ENCODE peak calls at places on chromosomes 7 and 10, in seven cellular contexts. S is NCI-H345; Z is stimulated activated naive CD8-positive, alpha-beta T cell treated with anti-CD3 and anti-CD28 coated beads, Interleukin-15, Interleukin-2, amounts not matched to agents 100 U/mL and 50 U/mL, for 24 hours; T is activated CD4-positive, alpha-beta T cell treated with anti-CD3 and anti-CD28 coated beads, Interleukin-2, amount 50 U/mL, for 24 hours; Y is amniotic stem cell; O is dorsolateral prefrontal cortex; F is stromal cell of bone marrow. R is an unnamed sample.
A peak's percentile ranks its signal among the peaks of the same experiment; 100 is the strongest.

GRCh38 chr7:93861325-93861949 is 29.1 kb downstream of the TFPI2 start:
- DNase-seq in Y (no peak), O (no peak), F (no peak), S (no peak), T (no peak), Z (no peak), R (no peak)

GRCh38 chr7:981793-982510 is 1.0 kb upstream of the CYP2W1 start:
- DNase-seq in F (no peak), S (no peak), T (no peak), Y (no peak), O (no peak), Z (no peak), R (no peak)

GRCh38 chr10:13087986-13088618 is 11.9 kb upstream of the OPTN start:
- DNase-seq in Y (peak; percentile 52), Z (no peak), F (peak; percentile 93), T (no peak), O (no peak), S (no peak), R (peak; percentile 23)

GRCh38 chr7:137853053-137853452 is 6.3 kb upstream of the DGKI start:
- DNase-seq in T (no peak), Y (no peak), F (no peak), O (no peak), Z (no peak), S (no peak), R (no peak)

GRCh38 chr10:11149499-11149898 is 131.8 kb downstream of the CELF2 start:
- DNase-seq in F (no peak), S (no peak), T (no peak), Z (no peak), O (no peak), Y (no peak), R (no peak)

GRCh38 chr7:69996132-69996531 is 397.9 kb downstream of the AUTS2 start:
- DNase-seq in T (no peak), O (no peak), F (no peak), Y (no peak), Z (no peak), S (peak; percentile 55), R (no peak)

GRCh38 chr10:125629758-125630376 is 53.1 kb downstream of the TEX36 start:
- DNase-seq in Z (no peak), Y (no peak), S (peak; percentile 43), T (no peak), O (no peak), F (no peak), R (no peak)

GRCh38 chr10:12995425-12995861 is 6.1 kb downstream of the CCDC3 start:
- DNase-seq in F (no peak), S (no peak), Y (no peak), Z (no peak), T (no peak), O (no peak), R (no peak)

GRCh38 chr7:35374858-35375257 is 121.0 kb upstream of the TBX20 start:
- DNase-seq in S (no peak), O (no peak), Z (no peak), F (no peak), Y (no peak), T (no peak), R (no peak)

GRCh38 chr10:124703778-124704427 is 40.3 kb downstream of the FAM53B start:
- DNase-seq in T (no peak), Z (no peak), Y (no peak), O (peak; percentile 73), F (no peak), S (peak; percentile 38), R (peak; percentile 32)